ENCODE peak calls at places on chromosomes 5 and 9, in nine cellular contexts. U is RWPE2; V is T-helper 2 cell; O is glutamatergic neuron; R is CD8-positive, alpha-beta memory T cell; B is natural killer cell treated with Interleukin-12 subunit alpha and Interleukin-12 subunit beta and Interleukin-15 and Interleukin-18, amount 100 ng/mL, for 72 hours; H is lung; E is cardiac muscle cell; D is EL. S is an unnamed sample.

GRCh38 chr9:18360005-18360404 is 113.9 kb upstream of the ADAMTSL1 start:
- DNase-seq in D (no peak), O (no peak), B (no peak), E (no peak), R (no peak), V (no peak), H (no peak), U (no peak), S (no peak)

GRCh38 chr9:119280740-119281485 is 88.3 kb downstream of the BRINP1 start:
- DNase-seq in E (no peak), O (no peak), U (no peak), B (no peak), V (no peak), R (no peak), H (no peak), D (no peak), S (peak)

GRCh38 chr5:147234825-147235635 is at the start of gene STK32A:
- DNase-seq in E (peak), D (peak), H (peak), U (no peak), V (no peak), O (peak), R (no peak), B (no peak), S (peak)

GRCh38 chr9:14216612-14217194 is 97.2 kb downstream of the NFIB start:
- DNase-seq in R (no peak), H (no peak), V (no peak), O (no peak), U (no peak), B (no peak), E (no peak), D (no peak), S (no peak)

GRCh38 chr5:142865631-142866030 is 95.5 kb downstream of the ARHGAP26 start:
- DNase-seq in O (no peak), D (no peak), U (no peak), V (no peak), B (no peak), E (no peak), R (no peak), H (no peak), S (no peak)

GRCh38 chr5:151846765-151847164 is 75.0 kb downstream of the G3BP1 start:
- DNase-seq in E (no peak), U (no peak), R (no peak), D (no peak), O (no peak), H (no peak), B (no peak), V (no peak), S (no peak)

GRCh38 chr5:156641690-156642089 is 208.4 kb upstream of the PPP1R2B start:
- DNase-seq in R (no peak), B (no peak), E (no peak), O (no peak), V (no peak), U (no peak), D (no peak), H (no peak), S (no peak)

GRCh38 chr9:77820293-77820954 is 172.3 kb upstream of the GNA14 start:
- DNase-seq in O (no peak), B (no peak), U (no peak), V (no peak), H (no peak), E (peak), D (peak), R (no peak), S (peak)

GRCh38 chr5:22577006-22577405 is 276.1 kb downstream of the CDH12 start:
- DNase-seq in H (no peak), V (no peak), O (no peak), R (no peak), U (no peak), B (no peak), E (no peak), D (no peak), S (no peak)

GRCh38 chr5:102536323-102536928 is 37.6 kb upstream of the SLCO6A1 start:
- DNase-seq in H (no peak), D (peak), E (peak), V (no peak), R (no peak), U (no peak), B (no peak), O (no peak), S (peak)

GRCh38 chr5:107604990-107605389 is 65.7 kb downstream of the EFNA5 start:
- DNase-seq in V (no peak), H (no peak), R (no peak), D (peak), B (no peak), U (no peak), O (no peak), E (no peak), S (no peak)

GRCh38 chr5:36298546-36298945 is 3.2 kb downstream of the RANBP3L start:
- DNase-seq in D (no peak), R (no peak), H (no peak), O (no peak), V (no peak), U (no peak), B (no peak), E (peak), S (no peak)

GRCh38 chr5:152332696-152333095 is 72.4 kb downstream of the NMUR2 start:
- DNase-seq in B (no peak), D (no peak), O (no peak), V (no peak), R (no peak), U (no peak), E (no peak), H (no peak), S (no peak)

GRCh38 chr9:35741740-35742139 is 7.3 kb downstream of the GBA2 start:
- DNase-seq in H (no peak), R (no peak), B (no peak), D (no peak), E (no peak), U (no peak), O (no peak), V (no peak), S (no peak)

GRCh38 chr9:91477106-91477505 is 53.5 kb upstream of the NFIL3 start:
- DNase-seq in V (no peak), R (no peak), D (no peak), O (no peak), H (no peak), U (no peak), E (no peak), B (no peak), S (peak)

GRCh38 chr5:102531506-102531905 is 32.7 kb upstream of the SLCO6A1 start:
- DNase-seq in O (no peak), R (no peak), B (no peak), V (no peak), U (no peak), E (peak), D (no peak), H (no peak), S (no peak)

GRCh38 chr9:36276840-36277239 is 18.6 kb upstream of the GNE start:
- DNase-seq in D (peak), B (no peak), R (no peak), O (no peak), V (no peak), U (no peak), E (peak), H (no peak), S (peak)

GRCh38 chr9:129964901-129965734 is 77.9 kb downstream of the FNBP1 start:
- DNase-seq in V (no peak), U (no peak), E (peak), R (no peak), B (no peak), H (no peak), D (peak), O (no peak), S (no peak)

GRCh38 chr5:58357121-58357520 is 102.8 kb downstream of the PLK2 start:
- DNase-seq in H (no peak), D (peak), U (no peak), B (no peak), E (no peak), O (no peak), V (no peak), R (no peak), S (no peak)

GRCh38 chr5:157926953-157927352 is 68.0 kb upstream of the CLINT1 start:
- DNase-seq in V (no peak), O (no peak), D (no peak), E (no peak), R (no peak), B (no peak), H (no peak), U (no peak), S (no peak)

GRCh38 chr5:174514983-174515394 is 209.4 kb upstream of the MSX2 start:
- DNase-seq in D (no peak), U (no peak), O (no peak), H (no peak), B (no peak), V (no peak), E (no peak), R (no peak), S (no peak)

GRCh38 chr9:125815568-125815967 is 68.4 kb downstream of the PBX3 start:
- DNase-seq in B (no peak), H (no peak), E (peak), V (no peak), D (peak), R (no peak), O (no peak), U (peak), S (peak)

GRCh38 chr5:137621861-137622823 is 113.7 kb downstream of the KLHL3 start:
- DNase-seq in H (no peak), B (no peak), V (no peak), E (peak), R (no peak), O (no peak), U (no peak), D (peak), S (peak)

GRCh38 chr5:79695501-79695900 is 5.9 kb downstream of the CMYA5 start:
- DNase-seq in O (no peak), V (no peak), R (no peak), B (no peak), H (no peak), U (no peak), E (no peak), D (no peak), S (no peak)

GRCh38 chr9:110123364-110124095 is 84.4 kb downstream of the C9orf152 start:
- DNase-seq in E (no peak), V (no peak), B (no peak), H (no peak), U (no peak), D (peak), R (no peak), O (no peak), S (peak)

GRCh38 chr9:83962165-83962564 is 17.9 kb downstream of the HNRNPK start:
- DNase-seq in E (peak), H (no peak), V (no peak), U (no peak), B (no peak), R (no peak), O (no peak), D (peak), S (peak)

GRCh38 chr9:120395374-120395773 is 184.6 kb downstream of the CDK5RAP2 start:
- DNase-seq in D (no peak), B (no peak), H (no peak), O (no peak), E (no peak), V (no peak), R (no peak), U (no peak), S (no peak)

GRCh38 chr5:181167814-181168488 is 20.6 kb downstream of the OR2V2 start:
- DNase-seq in V (no peak), U (no peak), O (peak), D (peak), B (no peak), E (no peak), H (no peak), R (no peak), S (no peak)

GRCh38 chr9:31119882-31120481 is 1264.5 kb upstream of the ACO1 start:
- DNase-seq in R (peak), U (no peak), B (no peak), E (peak), H (no peak), O (no peak), V (no peak), D (no peak), S (peak)

GRCh38 chr9:304519-305185 is 90.0 kb downstream of the DOCK8 start:
- DNase-seq in O (no peak), E (no peak), H (peak), V (no peak), R (no peak), B (no peak), U (no peak), D (no peak), S (peak)

GRCh38 chr9:135500071-135500524 is 384 bp upstream of the MRPS2 start:
- DNase-seq in D (no peak), V (no peak), O (no peak), H (no peak), R (no peak), E (no peak), B (no peak), U (no peak), S (no peak)

GRCh38 chr5:169331292-169331852 is 30.4 kb upstream of the SLIT3 start:
- DNase-seq in O (no peak), U (no peak), H (no peak), V (no peak), R (no peak), D (no peak), E (peak), B (no peak), S (peak)

GRCh38 chr5:145246961-145247744 is 588.0 kb downstream of the PRELID2 start:
- DNase-seq in B (no peak), O (no peak), E (no peak), V (no peak), H (no peak), D (peak), U (no peak), R (no peak), S (no peak)